ENCODE peak calls at places on chromosome 22, in four cellular contexts. N is GM13976, W is heart left ventricle, I is progenitor cell of endocrine pancreas. M is an unnamed sample.

GRCh38 chr22:19148417-19149046 is 1.6 kb downstream of the GSC2 start:
- DNase-seq in N (no peak), I (no peak), W (no peak), M (no peak)

GRCh38 chr22:50269573-50270301 is 443 bp downstream of the MAPK11 start:
- DNase-seq in W (peak), I (no peak), N (peak), M (peak)

GRCh38 chr22:33539902-33540751 is 380.1 kb downstream of the LARGE1 start:
- DNase-seq in W (peak), I (peak), N (no peak), M (no peak)

GRCh38 chr22:25551396-25551795 is 13.1 kb upstream of the GRK3 start:
- DNase-seq in W (no peak), N (no peak), I (no peak), M (no peak)

GRCh38 chr22:26711205-26711958 is 54.0 kb downstream of the MIAT start:
- DNase-seq in N (peak), I (no peak), W (no peak), M (peak)

GRCh38 chr22:49620666-49621065 is 207.0 kb downstream of the BRD1 start:
- DNase-seq in W (no peak), I (no peak), N (no peak), M (no peak)

GRCh38 chr22:25002241-25002985 is 49.9 kb downstream of the KIAA1671 start:
- DNase-seq in N (no peak), W (no peak), I (no peak), M (no peak)

GRCh38 chr22:26547426-26547825 is 35.2 kb upstream of the TFIP11 start:
- DNase-seq in W (no peak), N (no peak), I (no peak), M (no peak)

GRCh38 chr22:45656577-45656976 is 15.1 kb upstream of the ATXN10 start:
- DNase-seq in I (no peak), W (no peak), N (no peak), M (no peak)

GRCh38 chr22:49964136-49964492 is 3.5 kb downstream of the PIM3 start:
- DNase-seq in I (no peak), N (no peak), W (no peak), M (no peak)

GRCh38 chr22:47043835-47044721 is 281.6 kb downstream of the TBC1D22A start:
- DNase-seq in I (no peak), N (no peak), W (no peak), M (no peak)

GRCh38 chr22:40874016-40874415 is 12.1 kb upstream of the DNAJB7 start:
- DNase-seq in I (no peak), N (no peak), W (no peak), M (no peak)

GRCh38 chr22:29994027-29994715 is 86.1 kb upstream of the HORMAD2 start:
- DNase-seq in I (no peak), W (no peak), N (no peak), M (no peak)

GRCh38 chr22:32992821-32993220 is 65.4 kb downstream of the SYN3 start:
- DNase-seq in N (no peak), I (no peak), W (no peak), M (no peak)

GRCh38 chr22:43894122-43894521 is 2.3 kb upstream of the PNPLA5 start:
- DNase-seq in N (no peak), I (no peak), W (no peak), M (no peak)

GRCh38 chr22:19361501-19362103 is 69.9 kb downstream of the HIRA start:
- DNase-seq in I (no peak), N (peak), W (no peak), M (peak)

GRCh38 chr22:44003776-44004460 is 20.2 kb upstream of the PARVB start:
- DNase-seq in N (no peak), I (no peak), W (no peak), M (no peak)

GRCh38 chr22:26168199-26168915 is 905 bp upstream of the SEZ6L start:
- DNase-seq in W (no peak), I (no peak), N (no peak), M (no peak)

GRCh38 chr22:37855462-37855861 is 6.2 kb downstream of the EIF3L start:
- DNase-seq in W (no peak), N (no peak), I (no peak), M (no peak)

GRCh38 chr22:28810839-28811491 is 10.6 kb upstream of the XBP1 start:
- DNase-seq in W (no peak), N (no peak), I (no peak), M (no peak)

GRCh38 chr22:40263191-40263590 is 83.1 kb upstream of the ADSL start:
- DNase-seq in W (peak), I (no peak), N (no peak), M (no peak)

GRCh38 chr22:28139993-28140392 is 220.9 kb upstream of the PITPNB start:
- DNase-seq in I (no peak), W (no peak), N (no peak), M (no peak)

GRCh38 chr22:17164392-17165024 is 5.4 kb upstream of the HDHD5 start:
- DNase-seq in I (no peak), W (no peak), N (no peak), M (no peak)
- TF ChIP-seq CTCF in I (peak), W (no peak), N (no peak), M (no peak)

DNA sequence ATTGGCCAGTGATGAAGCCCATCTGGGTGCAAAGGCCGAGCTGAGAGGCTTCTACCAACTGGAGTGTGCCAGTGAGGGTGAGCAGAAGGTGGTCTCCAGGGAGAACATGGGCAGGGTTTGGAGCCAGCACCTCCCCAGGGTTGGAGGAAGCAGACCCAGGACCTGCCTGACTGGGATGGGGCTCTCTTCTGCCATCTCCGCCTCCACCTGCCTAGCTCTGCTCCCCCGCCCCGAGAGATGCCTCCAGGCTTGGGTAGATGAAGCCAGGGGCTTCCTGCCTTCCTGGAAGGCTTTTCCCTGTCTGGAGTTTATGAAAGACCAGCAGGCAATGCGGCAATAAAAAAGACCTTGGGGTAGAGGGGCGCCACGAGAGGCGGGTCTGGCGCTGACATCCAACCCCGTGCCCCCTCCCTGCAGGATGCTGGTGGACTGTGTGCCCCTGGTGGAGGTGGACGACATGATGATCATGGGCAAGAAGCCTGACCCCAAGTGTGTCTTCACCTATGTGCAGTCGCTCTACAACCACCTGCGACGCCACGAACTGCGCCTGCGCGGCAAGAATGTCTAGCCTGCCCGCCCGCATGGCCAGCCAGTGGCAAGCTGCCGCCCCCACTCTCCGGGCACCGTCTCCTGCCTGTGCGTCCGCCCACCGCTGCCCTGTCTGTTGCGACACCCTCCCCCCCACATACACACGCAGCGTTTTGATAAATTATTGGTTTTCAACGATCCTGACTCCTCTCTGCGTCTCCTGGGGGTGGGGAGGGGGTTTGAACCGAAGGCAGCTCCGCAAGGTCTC is 3.3 kb downstream of the SELENOM start:
- DNase-seq in I (no peak), W (peak), N (no peak), M (no peak)
- TF ChIP-seq CTCF in I (no peak), W (no peak), N (no peak), M (no peak)

GRCh38 chr22:23233084-23233501 is 52.8 kb downstream of the BCR start:
- DNase-seq in I (no peak), W (peak), N (no peak), M (no peak)
- TF ChIP-seq CTCF in I (no peak), W (no peak), N (no peak), M (no peak)

GRCh38 chr22:22461111-22461510 is 47.4 kb downstream of the ZNF280B start:
- DNase-seq in N (no peak), W (no peak), I (no peak), M (no peak)

GRCh38 chr22:22461583-22461982 is 47.0 kb downstream of the ZNF280B start:
- DNase-seq in W (no peak), I (no peak), N (no peak), M (no peak)

GRCh38 chr22:22458896-22459588 is 49.5 kb downstream of the ZNF280B start:
- DNase-seq in W (no peak), I (no peak), N (no peak), M (no peak)

GRCh38 chr22:22460060-22460459 is 48.5 kb downstream of the ZNF280B start:
- DNase-seq in N (no peak), W (no peak), I (no peak), M (no peak)

DNA sequence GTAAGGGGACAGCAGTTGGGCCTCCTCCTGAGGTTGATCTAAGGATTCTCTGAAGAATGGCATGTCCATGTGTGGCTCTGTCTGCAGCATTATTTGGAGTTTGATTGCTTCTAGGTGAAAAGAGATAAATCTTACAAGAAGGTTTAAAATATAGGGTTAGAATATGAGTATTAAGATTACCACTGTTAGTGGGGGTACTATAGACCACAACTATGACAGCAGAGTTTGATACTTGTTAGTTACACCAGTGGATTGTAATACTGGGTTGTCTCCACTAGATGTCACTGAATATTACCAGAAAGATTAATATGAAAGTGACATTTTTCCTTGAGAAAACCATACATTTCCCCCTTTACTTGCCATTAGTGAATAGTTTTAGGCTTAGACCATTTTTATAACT is 47.9 kb downstream of the ZNF280B start:
- DNase-seq in N (peak), I (no peak), W (no peak), M (no peak)
- TF ChIP-seq CTCF in N (peak), I (peak), W (no peak), M (no peak)

DNA sequence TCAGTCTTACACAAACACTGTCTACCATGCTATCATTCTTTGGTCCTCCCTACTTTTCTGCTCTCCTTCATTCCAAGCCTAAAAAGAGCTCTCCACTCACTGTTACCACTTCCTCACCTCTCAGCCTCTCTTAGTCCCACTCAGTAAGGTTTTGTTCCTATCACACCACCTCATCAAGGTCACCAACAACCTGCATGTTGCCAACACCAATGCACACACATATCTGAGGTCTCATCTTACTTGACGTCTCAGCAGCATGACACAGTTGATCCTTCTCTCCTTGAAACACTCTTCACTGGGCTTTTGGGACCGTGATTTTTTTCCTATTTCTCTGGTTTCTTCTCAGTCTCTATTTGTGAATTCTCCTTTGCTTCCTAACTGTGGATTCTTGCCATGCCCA is 8.1 kb downstream of the PISD start:
- DNase-seq in W (no peak), N (no peak), I (no peak), M (no peak)
- TF ChIP-seq CTCF in W (no peak), N (no peak), I (no peak), M (no peak)

M was measured in GM20000.